ENCODE peak calls at places on chromosomes 13 and 19, in ten cellular contexts. N, Y, S, I, C, K, M, P, Z and X are unnamed samples.
A peak's percentile ranks its signal among the peaks of the same experiment; 100 is the strongest.

GRCh38 chr19:44212865-44213346 is 574 bp downstream of the ZNF227 start:
- DNase-seq in Y (peak; percentile 40), Z (no peak), S (peak; percentile 40), M (peak; percentile 15), K (no peak), I (peak; percentile 35), N (no peak), C (peak; percentile 28), P (no peak), X (peak; percentile 51)

GRCh38 chr13:48518083-48518482 is 14.8 kb downstream of the RCBTB2 start:
- DNase-seq in K (no peak), I (no peak), Y (no peak), Z (no peak), P (no peak), N (no peak), S (no peak), C (no peak), M (no peak), X (no peak)

GRCh38 chr13:113122571-113123225 is at the start of gene F10:
- DNase-seq in N (peak; percentile 68), Y (peak; percentile 17), M (no peak), C (peak; percentile 72), P (peak; percentile 57), K (peak; percentile 52), Z (peak; percentile 46), I (peak; percentile 74), S (peak; percentile 96), X (peak; percentile 93)

GRCh38 chr19:2974342-2974932 is 2.9 kb upstream of the TLE6 start:
- DNase-seq in Y (no peak), P (no peak), K (no peak), M (no peak), I (no peak), Z (no peak), C (peak; percentile 36), N (peak; percentile 64), S (no peak), X (no peak)

GRCh38 chr19:55766466-55766865 is 2.5 kb upstream of the RFPL4AL1 start:
- DNase-seq in S (no peak), K (no peak), Y (no peak), Z (no peak), I (no peak), P (no peak), C (no peak), M (peak; percentile 33), N (no peak), X (no peak)

GRCh38 chr19:29858000-29858596 is 46.3 kb downstream of the CCNE1 start:
- DNase-seq in Y (peak; percentile 63), S (peak; percentile 77), M (peak; percentile 33), N (no peak), C (peak; percentile 74), K (peak; percentile 54), P (no peak), Z (no peak), I (no peak), X (peak; percentile 90)

GRCh38 chr19:54325194-54325621 is 12.2 kb upstream of the LILRA5 start:
- DNase-seq in S (peak; percentile 59), P (no peak), Z (no peak), I (peak; percentile 33), Y (peak; percentile 55), K (peak; percentile 50), N (no peak), C (peak; percentile 42), M (peak; percentile 55), X (peak; percentile 75)

GRCh38 chr13:93462151-93462550 is 235.5 kb downstream of the GPC6 start:
- DNase-seq in Y (no peak), I (no peak), M (no peak), Z (no peak), P (no peak), C (no peak), N (no peak), K (no peak), S (peak; percentile 52), X (no peak)

GRCh38 chr19:752652-753517 is 2.0 kb downstream of the MISP start:
- DNase-seq in Y (peak; percentile 99), Z (peak; percentile 61), K (no peak), S (no peak), P (peak; percentile 79), M (no peak), C (no peak), N (no peak), I (peak; percentile 92), X (no peak)

GRCh38 chr13:54750521-54750920 is 1721.9 kb downstream of the OLFM4 start:
- DNase-seq in C (no peak), Y (no peak), Z (no peak), I (no peak), M (no peak), K (peak; percentile 6), N (no peak), S (no peak), P (no peak), X (no peak)

GRCh38 chr19:41701401-41702075 is 6.9 kb upstream of the CEACAM5 start:
- DNase-seq in C (no peak), Z (no peak), I (no peak), N (no peak), Y (peak; percentile 71), K (no peak), M (no peak), S (no peak), P (peak; percentile 28), X (peak; percentile 82)

GRCh38 chr13:93535256-93535655 is 308.6 kb downstream of the GPC6 start:
- DNase-seq in P (no peak), Y (peak; percentile 2), I (peak; percentile 46), Z (no peak), K (no peak), C (no peak), N (no peak), S (no peak), M (no peak), X (no peak)

GRCh38 chr13:39417643-39418042 is 185.3 kb downstream of the LHFPL6 start:
- DNase-seq in P (peak; percentile 81), Y (no peak), Z (no peak), N (no peak), S (no peak), K (no peak), C (peak; percentile 49), I (peak; percentile 66), M (no peak), X (peak; percentile 85)

GRCh38 chr13:39415403-39415802 is 187.6 kb downstream of the LHFPL6 start:
- DNase-seq in Y (peak; percentile 24), N (peak; percentile 67), I (peak; percentile 62), K (peak; percentile 57), C (peak; percentile 54), Z (peak; percentile 41), P (peak; percentile 52), M (no peak), S (peak; percentile 30), X (peak; percentile 78)

GRCh38 chr13:39419068-39419467 is 183.9 kb downstream of the LHFPL6 start:
- DNase-seq in C (no peak), K (no peak), S (no peak), Z (no peak), I (no peak), M (no peak), N (no peak), Y (no peak), P (no peak), X (no peak)

GRCh38 chr13:39418424-39418823 is 184.6 kb downstream of the LHFPL6 start:
- DNase-seq in S (no peak), M (no peak), K (no peak), I (no peak), N (no peak), C (no peak), Z (no peak), Y (no peak), P (no peak), X (no peak)

DNA sequence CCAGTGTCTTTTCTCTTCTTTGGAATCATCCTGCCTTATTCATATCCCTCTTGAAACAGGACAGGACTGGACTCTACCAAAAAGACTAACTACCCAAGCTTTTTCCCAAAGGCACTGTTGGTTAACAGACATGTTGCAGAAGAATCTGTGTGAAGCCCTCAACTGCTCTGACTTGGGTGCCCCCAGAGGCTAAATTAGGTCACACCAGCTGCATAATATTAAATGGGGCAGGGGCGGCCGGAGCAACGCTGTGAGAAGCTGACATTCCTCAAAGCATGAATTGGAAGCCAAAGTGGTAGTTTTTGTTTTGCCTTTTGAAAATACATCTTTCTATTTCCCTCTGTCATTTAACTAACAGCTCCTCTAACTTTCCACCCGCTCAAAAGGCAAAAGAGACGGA is 185.9 kb downstream of the LHFPL6 start:
- DNase-seq in P (no peak), Y (no peak), S (peak; percentile 18), K (peak; percentile 65), C (peak; percentile 61), Z (no peak), I (no peak), M (no peak), N (no peak), X (peak; percentile 77)
- H3K27ac ChIP-seq in P (peak overlapping the region; percentile 62), Y (no peak overlapping the region), S (no peak overlapping the region), K (no peak overlapping the region), C (no peak overlapping the region), Z (no peak overlapping the region), I (no peak overlapping the region), M (no peak overlapping the region), N (peak overlapping the region; percentile 61), X (peak overlapping the region; percentile 97)

DNA sequence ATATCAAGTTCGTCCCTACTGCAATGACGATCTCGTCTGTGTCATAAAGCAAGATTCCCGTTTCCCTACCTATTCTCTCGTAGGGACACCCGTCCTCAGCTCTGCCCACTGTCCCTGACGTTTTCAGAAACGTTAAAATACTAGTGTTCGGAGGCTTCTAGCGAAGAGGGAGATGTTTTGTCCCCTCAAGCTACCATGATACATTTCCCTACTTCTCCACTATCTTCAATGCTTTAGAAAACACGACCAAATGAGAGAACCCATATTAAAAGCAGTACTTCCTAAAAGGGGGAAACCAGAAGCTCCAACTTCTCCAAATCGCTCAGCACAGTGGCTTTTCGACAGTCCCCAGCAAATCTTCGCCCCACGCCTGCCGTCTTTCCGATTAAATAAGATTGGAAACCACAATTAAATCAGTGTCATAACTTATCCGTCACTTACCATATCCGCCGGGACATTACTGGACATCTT is 1.3 kb downstream of the UBL3 start:
- DNase-seq in K (peak; percentile 35), P (no peak), I (peak; percentile 36), N (peak; percentile 20), Y (peak; percentile 31), M (peak; percentile 10), C (peak; percentile 23), Z (no peak), S (peak; percentile 38), X (peak; percentile 53)
- H3K4me3 ChIP-seq in K (peak overlapping the region; percentile 97), P (peak overlapping the region; percentile 72), I (peak overlapping the region; percentile 86), N (peak overlapping the region; percentile 96), Y (peak overlapping the region; percentile 65), M (peak overlapping the region; percentile 76), C (peak overlapping the region; percentile 80), Z (peak overlapping the region; percentile 92), S (peak overlapping the region; percentile 97), X (peak overlapping the region; percentile 99)

GRCh38 chr19:23249911-23250649 is at the start of gene ZNF724:
- DNase-seq in N (peak; percentile 94), I (peak; percentile 98), S (peak; percentile 85), Z (peak; percentile 90), P (peak; percentile 90), K (peak; percentile 97), M (peak; percentile 94), C (peak; percentile 98), Y (peak; percentile 96), X (peak; percentile 98)
- H3K27ac ChIP-seq in N (peak within 1 kb of the TSS; percentile 69), I (peak within 1 kb of the TSS; percentile 85), S (peak within 1 kb of the TSS; percentile 65), Z (no peak within 1 kb of the TSS), P (peak within 1 kb of the TSS; percentile 38), K (peak within 1 kb of the TSS; percentile 82), M (peak within 1 kb of the TSS; percentile 72), C (peak within 1 kb of the TSS; percentile 95), Y (peak within 1 kb of the TSS; percentile 59), X (peak within 1 kb of the TSS; percentile 99)

GRCh38 chr19:45467115-45467455 is 711 bp upstream of the FOSB start:
- DNase-seq in P (no peak), I (no peak), M (no peak), K (no peak), Y (no peak), C (peak; percentile 53), Z (no peak), N (no peak), S (no peak), X (no peak)
- H3K4me3 ChIP-seq in P (peak overlapping the region; percentile 49), I (peak overlapping the region; percentile 90), M (peak overlapping the region; percentile 83), K (peak overlapping the region; percentile 65), Y (peak overlapping the region; percentile 58), C (peak overlapping the region; percentile 70), Z (peak overlapping the region; percentile 86), N (peak overlapping the region; percentile 84), S (peak overlapping the region; percentile 84), X (peak overlapping the region; percentile 92)